ENCODE peak calls at places on chromosomes 6 and 20, in five cellular contexts. One of them, this sample, is unnamed.

GRCh38 chr6:168136001-168136400 is 57.0 kb upstream of the FRMD1 start:
- DNase-seq in IMR-90: no peak
- DNase-seq in effector memory CD4-positive, alpha-beta T cell: no peak
- DNase-seq in tibial nerve: no peak
- DNase-seq in psoas muscle: no peak
- DNase-seq in this sample: no peak

GRCh38 chr20:36010081-36010480 is 41.7 kb downstream of the CNBD2 start:
- DNase-seq in effector memory CD4-positive, alpha-beta T cell: no peak
- DNase-seq in IMR-90: no peak
- DNase-seq in tibial nerve: no peak
- DNase-seq in psoas muscle: no peak
- DNase-seq in this sample: no peak

GRCh38 chr20:4418141-4418540 is 303.6 kb upstream of the PRND start:
- DNase-seq in effector memory CD4-positive, alpha-beta T cell: no peak
- DNase-seq in psoas muscle: no peak
- DNase-seq in IMR-90: no peak
- DNase-seq in tibial nerve: no peak
- DNase-seq in this sample: no peak

GRCh38 chr6:119110601-119111548 is 32.4 kb upstream of the FAM184A start:
- DNase-seq in IMR-90: peak; percentile 56
- DNase-seq in psoas muscle: no peak
- DNase-seq in tibial nerve: peak; percentile 83
- DNase-seq in effector memory CD4-positive, alpha-beta T cell: no peak
- DNase-seq in this sample: no peak

GRCh38 chr20:11114382-11114781 is 440.6 kb upstream of the JAG1 start:
- DNase-seq in tibial nerve: no peak
- DNase-seq in effector memory CD4-positive, alpha-beta T cell: no peak
- DNase-seq in IMR-90: no peak
- DNase-seq in psoas muscle: no peak
- DNase-seq in this sample: no peak

GRCh38 chr6:150695652-150696051 is 96.0 kb downstream of the PLEKHG1 start:
- DNase-seq in tibial nerve: no peak
- DNase-seq in IMR-90: no peak
- DNase-seq in psoas muscle: no peak
- DNase-seq in effector memory CD4-positive, alpha-beta T cell: no peak
- DNase-seq in this sample: no peak

GRCh38 chr6:159758031-159759001 is 3.5 kb upstream of the ACAT2 start:
- DNase-seq in effector memory CD4-positive, alpha-beta T cell: no peak
- DNase-seq in psoas muscle: no peak
- DNase-seq in tibial nerve: no peak
- DNase-seq in IMR-90: peak; percentile 81
- DNase-seq in this sample: no peak

GRCh38 chr6:20840675-20841074 is 306.4 kb downstream of the CDKAL1 start:
- DNase-seq in tibial nerve: no peak
- DNase-seq in psoas muscle: no peak
- DNase-seq in IMR-90: peak; percentile 65
- DNase-seq in effector memory CD4-positive, alpha-beta T cell: no peak
- DNase-seq in this sample: no peak

GRCh38 chr20:53547664-53548239 is 45.9 kb downstream of the ZNF217 start:
- DNase-seq in effector memory CD4-positive, alpha-beta T cell: no peak
- DNase-seq in psoas muscle: no peak
- DNase-seq in tibial nerve: peak; percentile 48
- DNase-seq in IMR-90: peak; percentile 76
- DNase-seq in this sample: no peak

GRCh38 chr20:59669451-59669850 is 65.1 kb downstream of the PHACTR3 start:
- DNase-seq in psoas muscle: no peak
- DNase-seq in IMR-90: no peak
- DNase-seq in effector memory CD4-positive, alpha-beta T cell: no peak
- DNase-seq in tibial nerve: no peak
- DNase-seq in this sample: no peak

GRCh38 chr20:44004306-44004915 is 89.8 kb downstream of the TOX2 start:
- DNase-seq in IMR-90: no peak
- DNase-seq in effector memory CD4-positive, alpha-beta T cell: no peak
- DNase-seq in psoas muscle: no peak
- DNase-seq in tibial nerve: no peak
- DNase-seq in this sample: no peak

GRCh38 chr6:168778201-168778600 is 337.2 kb downstream of the SMOC2 start:
- DNase-seq in tibial nerve: peak; percentile 46
- DNase-seq in effector memory CD4-positive, alpha-beta T cell: no peak
- DNase-seq in IMR-90: no peak
- DNase-seq in psoas muscle: peak; percentile 80
- DNase-seq in this sample: peak; percentile 50

GRCh38 chr6:27056615-27057014 is 190.9 kb upstream of the PRSS16 start:
- DNase-seq in tibial nerve: no peak
- DNase-seq in effector memory CD4-positive, alpha-beta T cell: no peak
- DNase-seq in psoas muscle: no peak
- DNase-seq in IMR-90: no peak
- DNase-seq in this sample: no peak
- H3K27me3 ChIP-seq in tibial nerve: no peaks in the 10 kb centered on the region
- H3K27me3 ChIP-seq in effector memory CD4-positive, alpha-beta T cell: no peaks in the 10 kb centered on the region
- H3K27me3 ChIP-seq in psoas muscle: no peaks in the 10 kb centered on the region
- H3K27me3 ChIP-seq in IMR-90: no peaks in the 10 kb centered on the region
- H3K27me3 ChIP-seq in this sample: no peaks in the 10 kb centered on the region

GRCh38 chr6:37369321-37370196 is 15.8 kb downstream of the RNF8 start:
- DNase-seq in tibial nerve: no peak
- DNase-seq in IMR-90: peak; percentile 39
- DNase-seq in psoas muscle: no peak
- DNase-seq in effector memory CD4-positive, alpha-beta T cell: no peak
- DNase-seq in this sample: no peak
- H3K4me1 ChIP-seq in tibial nerve: peaks cover 5% of the 10 kb centered on the region
- H3K4me1 ChIP-seq in IMR-90: peaks cover 16% of the 10 kb centered on the region
- H3K4me1 ChIP-seq in psoas muscle: peaks cover 6% of the 10 kb centered on the region
- H3K4me1 ChIP-seq in effector memory CD4-positive, alpha-beta T cell: no peaks in the 10 kb centered on the region
- H3K4me1 ChIP-seq in this sample: peaks cover 8% of the 10 kb centered on the region

GRCh38 chr20:61785567-61785816 is 280.2 kb downstream of the TAF4 start:
- DNase-seq in psoas muscle: no peak
- DNase-seq in tibial nerve: no peak
- DNase-seq in IMR-90: no peak
- DNase-seq in effector memory CD4-positive, alpha-beta T cell: no peak
- DNase-seq in this sample: no peak
- H3K27me3 ChIP-seq in psoas muscle: no peaks in the 10 kb centered on the region
- H3K27me3 ChIP-seq in tibial nerve: no peaks in the 10 kb centered on the region
- H3K27me3 ChIP-seq in IMR-90: no peaks in the 10 kb centered on the region
- H3K27me3 ChIP-seq in effector memory CD4-positive, alpha-beta T cell: no peaks in the 10 kb centered on the region
- H3K27me3 ChIP-seq in this sample: peaks cover 2% of the 10 kb centered on the region

GRCh38 chr20:57710841-57711240 is 1.0 kb upstream of the PMEPA1 start:
- DNase-seq in tibial nerve: no peak
- DNase-seq in psoas muscle: no peak
- DNase-seq in IMR-90: no peak
- DNase-seq in effector memory CD4-positive, alpha-beta T cell: no peak
- DNase-seq in this sample: no peak
- H3K4me1 ChIP-seq in tibial nerve: peaks cover 47% of the 10 kb centered on the region
- H3K4me1 ChIP-seq in psoas muscle: peaks cover 64% of the 10 kb centered on the region
- H3K4me1 ChIP-seq in IMR-90: peaks cover 11% of the 10 kb centered on the region
- H3K4me1 ChIP-seq in effector memory CD4-positive, alpha-beta T cell: peaks cover 15% of the 10 kb centered on the region
- H3K4me1 ChIP-seq in this sample: peaks cover 58% of the 10 kb centered on the region

GRCh38 chr6:41653642-41654432 is 15.6 kb downstream of the MDFI start:
- DNase-seq in tibial nerve: no peak
- DNase-seq in psoas muscle: no peak
- DNase-seq in IMR-90: no peak
- DNase-seq in effector memory CD4-positive, alpha-beta T cell: no peak
- DNase-seq in this sample: no peak
- H3K27me3 ChIP-seq in tibial nerve: no peaks in the 10 kb centered on the region
- H3K27me3 ChIP-seq in psoas muscle: peaks cover 3% of the 10 kb centered on the region
- H3K27me3 ChIP-seq in IMR-90: peaks cover 40% of the 10 kb centered on the region
- H3K27me3 ChIP-seq in effector memory CD4-positive, alpha-beta T cell: no peaks in the 10 kb centered on the region
- H3K27me3 ChIP-seq in this sample: no peaks in the 10 kb centered on the region

GRCh38 chr6:27811383-27811782 is 100.8 kb downstream of the OR2B2 start:
- DNase-seq in psoas muscle: no peak
- DNase-seq in effector memory CD4-positive, alpha-beta T cell: no peak
- DNase-seq in IMR-90: no peak
- DNase-seq in tibial nerve: no peak
- DNase-seq in this sample: no peak

GRCh38 chr6:27809067-27809938 is 102.9 kb downstream of the OR2B2 start:
- DNase-seq in effector memory CD4-positive, alpha-beta T cell: no peak
- DNase-seq in IMR-90: no peak
- DNase-seq in psoas muscle: no peak
- DNase-seq in tibial nerve: no peak
- DNase-seq in this sample: no peak

GRCh38 chr6:27812078-27812804 is 100.0 kb downstream of the OR2B2 start:
- DNase-seq in IMR-90: no peak
- DNase-seq in psoas muscle: no peak
- DNase-seq in tibial nerve: no peak
- DNase-seq in effector memory CD4-positive, alpha-beta T cell: no peak
- DNase-seq in this sample: no peak

GRCh38 chr6:27809939-27810767 is 102.0 kb downstream of the OR2B2 start:
- DNase-seq in psoas muscle: peak; percentile 76
- DNase-seq in IMR-90: peak; percentile 98
- DNase-seq in tibial nerve: peak; percentile 73
- DNase-seq in effector memory CD4-positive, alpha-beta T cell: peak; percentile 61
- DNase-seq in this sample: peak; percentile 33

DNA sequence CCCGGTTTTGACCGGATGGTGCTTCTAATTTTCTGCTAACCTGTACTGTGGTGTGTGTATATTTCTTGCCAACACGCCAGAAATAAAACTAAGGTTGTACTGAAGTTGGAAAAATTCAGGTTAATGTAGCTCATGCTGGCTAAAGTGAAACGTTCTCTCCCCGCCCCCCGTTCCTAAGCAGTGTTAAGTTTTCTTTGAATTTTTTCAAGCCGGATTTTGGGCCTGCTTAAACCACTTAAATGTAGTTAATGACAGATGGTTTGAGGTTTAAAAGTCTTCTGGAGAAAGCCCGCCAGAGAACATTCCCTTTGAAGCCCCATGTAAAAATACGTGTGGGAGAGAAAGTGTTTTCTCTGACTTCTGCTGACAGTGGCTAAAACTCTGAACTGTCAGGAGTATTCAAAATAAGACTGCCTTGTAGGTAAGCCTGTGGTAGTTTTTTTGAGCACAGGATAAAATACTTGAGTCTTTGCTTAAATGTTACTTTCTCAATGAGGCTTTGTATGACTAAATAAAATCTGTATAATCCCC is 101.4 kb downstream of the OR2B2 start:
- DNase-seq in IMR-90: no peak
- DNase-seq in tibial nerve: no peak
- DNase-seq in effector memory CD4-positive, alpha-beta T cell: no peak
- DNase-seq in psoas muscle: no peak
- DNase-seq in this sample: no peak
- H3K4me1 ChIP-seq in IMR-90: peaks cover 4% of the 10 kb centered on the region
- H3K4me1 ChIP-seq in tibial nerve: peaks cover 8% of the 10 kb centered on the region
- H3K4me1 ChIP-seq in effector memory CD4-positive, alpha-beta T cell: peaks cover 21% of the 10 kb centered on the region
- H3K4me1 ChIP-seq in psoas muscle: no peaks in the 10 kb centered on the region
- H3K4me1 ChIP-seq in this sample: peaks cover 3% of the 10 kb centered on the region

GRCh38 chr20:57615472-57615855 is 4.8 kb downstream of the ZBP1 start:
- DNase-seq in effector memory CD4-positive, alpha-beta T cell: no peak
- DNase-seq in tibial nerve: no peak
- DNase-seq in psoas muscle: peak; percentile 21
- DNase-seq in IMR-90: no peak
- DNase-seq in this sample: no peak

GRCh38 chr20:57618766-57619052 is 1.5 kb downstream of the ZBP1 start:
- DNase-seq in IMR-90: no peak
- DNase-seq in tibial nerve: no peak
- DNase-seq in effector memory CD4-positive, alpha-beta T cell: no peak
- DNase-seq in psoas muscle: no peak
- DNase-seq in this sample: no peak

GRCh38 chr20:57616143-57616951 is 3.9 kb downstream of the ZBP1 start:
- DNase-seq in psoas muscle: peak; percentile 42
- DNase-seq in tibial nerve: no peak
- DNase-seq in IMR-90: no peak
- DNase-seq in effector memory CD4-positive, alpha-beta T cell: no peak
- DNase-seq in this sample: no peak

GRCh38 chr20:57618091-57618765 is 2.0 kb downstream of the ZBP1 start:
- DNase-seq in tibial nerve: no peak
- DNase-seq in effector memory CD4-positive, alpha-beta T cell: no peak
- DNase-seq in psoas muscle: peak; percentile 39
- DNase-seq in IMR-90: no peak
- DNase-seq in this sample: no peak

DNA sequence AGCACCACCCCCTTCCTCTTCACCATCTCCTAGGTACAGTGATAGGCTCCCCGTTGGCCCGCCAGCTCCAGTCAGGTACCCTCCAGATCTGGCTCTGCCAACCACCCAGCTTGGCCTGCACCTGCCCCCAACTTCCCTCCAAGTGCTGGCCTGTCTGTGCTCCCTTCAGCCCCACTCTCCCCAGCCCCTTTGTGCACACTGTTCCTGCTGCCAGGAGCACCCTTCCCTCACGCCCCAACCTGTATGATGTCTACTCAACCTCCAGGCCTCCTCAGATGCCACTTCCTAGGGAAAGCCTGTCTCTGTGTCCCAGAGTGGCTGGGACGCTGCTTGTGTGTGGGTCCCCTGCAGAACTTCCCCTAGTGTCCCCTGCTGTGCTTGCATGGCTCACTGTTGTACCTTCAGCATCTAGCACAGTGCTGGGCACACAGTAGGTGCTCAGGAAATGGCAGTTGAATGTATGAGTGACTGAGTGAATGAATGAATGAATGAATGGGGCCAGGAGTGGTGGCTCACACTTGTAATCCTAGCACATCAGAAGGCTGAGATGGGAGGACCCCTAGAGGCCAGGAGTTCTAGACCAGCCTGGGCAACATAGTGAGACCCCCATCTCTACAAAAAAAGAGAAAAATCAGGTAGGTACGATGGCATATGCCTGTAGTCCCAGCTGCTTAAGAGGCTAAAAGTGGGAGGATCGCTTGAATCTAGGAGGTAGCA is 3.0 kb downstream of the ZBP1 start:
- DNase-seq in effector memory CD4-positive, alpha-beta T cell: no peak
- DNase-seq in IMR-90: no peak
- DNase-seq in tibial nerve: no peak
- DNase-seq in psoas muscle: peak; percentile 38
- DNase-seq in this sample: no peak
- H3K27me3 ChIP-seq in effector memory CD4-positive, alpha-beta T cell: no peaks in the 10 kb centered on the region
- H3K27me3 ChIP-seq in IMR-90: peaks cover 12% of the 10 kb centered on the region
- H3K27me3 ChIP-seq in tibial nerve: no peaks in the 10 kb centered on the region
- H3K27me3 ChIP-seq in psoas muscle: peaks cover 6% of the 10 kb centered on the region
- H3K27me3 ChIP-seq in this sample: no peaks in the 10 kb centered on the region